ENCODE peak calls at places on chromosomes 7 and 10, in seven cellular contexts. N is HuH-7, H is LoVo, G is NCI-H2081, C is substantia nigra, Y is NCI-H1092 treated with DMSO at 0.1 percent for 48 hours, U is AML-193. E is an unnamed sample.

GRCh38 chr10:61752111-61753011 is 89.6 kb downstream of the CABCOCO1 start:
- DNase-seq in H (peak; percentile 68), C (no peak), G (no peak), Y (no peak), N (no peak), U (no peak), E (peak; percentile 85)

GRCh38 chr10:91051834-91052233 is 130.9 kb upstream of the ANKRD1 start:
- DNase-seq in H (no peak), C (no peak), G (peak; percentile 73), N (no peak), U (no peak), Y (peak; percentile 16), E (no peak)

GRCh38 chr10:119191881-119192280 is 13.3 kb upstream of the PRDX3 start:
- DNase-seq in Y (no peak), U (no peak), G (no peak), C (no peak), H (no peak), N (no peak), E (no peak)

GRCh38 chr7:154409703-154410311 is 357.6 kb downstream of the DPP6 start:
- DNase-seq in G (no peak), N (peak; percentile 11), Y (no peak), U (peak; percentile 0), H (peak; percentile 35), C (no peak), E (peak; percentile 64)

GRCh38 chr10:15188629-15189028 is 20.1 kb upstream of the NMT2 start:
- DNase-seq in N (no peak), U (no peak), G (no peak), Y (no peak), C (no peak), H (no peak), E (no peak)

GRCh38 chr7:66418537-66418936 is 210.1 kb upstream of the KCTD7 start:
- DNase-seq in U (no peak), H (no peak), Y (no peak), N (no peak), C (no peak), G (no peak), E (no peak)

GRCh38 chr10:49116509-49117365 is 1.4 kb upstream of the VSTM4 start:
- DNase-seq in H (no peak), C (no peak), U (no peak), G (no peak), Y (no peak), N (no peak), E (no peak)

GRCh38 chr7:53095731-53096501 is 60.5 kb downstream of the POM121L12 start:
- DNase-seq in U (no peak), H (no peak), C (no peak), G (no peak), Y (no peak), N (no peak), E (no peak)

GRCh38 chr7:70579397-70580097 is 552.4 kb upstream of the GALNT17 start:
- DNase-seq in H (no peak), Y (no peak), G (no peak), U (no peak), N (no peak), C (no peak), E (no peak)

GRCh38 chr10:133076274-133077038 is 11.3 kb upstream of the ADGRA1 start:
- DNase-seq in U (no peak), C (no peak), Y (no peak), N (no peak), H (no peak), G (no peak), E (no peak)

GRCh38 chr10:18279202-18279601 is 139.0 kb downstream of the CACNB2 start:
- DNase-seq in Y (no peak), C (no peak), G (no peak), H (no peak), U (peak; percentile 62), N (no peak), E (no peak)

GRCh38 chr7:152383341-152384234 is 52.2 kb downstream of the KMT2C start:
- DNase-seq in N (no peak), Y (no peak), C (no peak), G (no peak), H (no peak), U (no peak), E (no peak)